ENCODE peak calls at places on chromosome 13, in six cellular contexts. D is GDM1, J is occipital lobe, U is D341Med, N is NCI-H748 treated with DMSO at 0.1 percent for 48 hours, X is bronchial epithelial cell. O is an unnamed sample.

GRCh38 chr13:59621791-59622190 is 541.9 kb downstream of the DIAPH3 start:
- DNase-seq in D (no peak), J (no peak), U (no peak), N (no peak), X (no peak), O (no peak)

GRCh38 chr13:93226623-93227279 is at the start of gene GPC6:
- DNase-seq in D (peak), J (peak), U (peak), N (peak), X (peak), O (peak)

GRCh38 chr13:40101708-40102359 is 446.4 kb downstream of the COG6 start:
- DNase-seq in D (no peak), J (no peak), U (no peak), N (no peak), X (peak), O (peak)

GRCh38 chr13:63299995-63300394 is 1884.3 kb upstream of the PCDH20 start:
- DNase-seq in D (no peak), J (no peak), U (no peak), N (no peak), X (no peak), O (no peak)

GRCh38 chr13:112587767-112588489 is at the start of gene TUBGCP3:
- DNase-seq in D (peak), J (peak), U (peak), N (peak), X (peak), O (peak)

GRCh38 chr13:74206855-74207254 is 72.7 kb upstream of the KLF12 start:
- DNase-seq in D (no peak), J (no peak), U (no peak), N (no peak), X (no peak), O (no peak)

GRCh38 chr13:50292082-50292481 is 276.8 kb downstream of the KCNRG start:
- DNase-seq in D (no peak), J (no peak), U (no peak), N (no peak), X (no peak), O (no peak)

GRCh38 chr13:70080030-70080429 is 27.6 kb upstream of the ATXN8OS start:
- DNase-seq in D (no peak), J (no peak), U (no peak), N (no peak), X (no peak), O (no peak)